ENCODE peak calls at places on chromosomes 6 and 20, in nine cellular contexts. P, I, W, S, B, V, T, D and G are unnamed samples.

GRCh38 chr6:45378324-45378926 is 691 bp upstream of the SUPT3H start:
- DNase-seq in P (peak), I (no peak), W (no peak), S (no peak), B (no peak), V (no peak), T (no peak), D (no peak), G (no peak)

GRCh38 chr20:6940052-6940451 is 172.6 kb downstream of the BMP2 start:
- DNase-seq in P (peak), I (no peak), W (no peak), S (no peak), B (no peak), V (no peak), T (peak), D (peak), G (no peak)

GRCh38 chr20:61451953-61452352 is 199.9 kb downstream of the CDH4 start:
- DNase-seq in P (no peak), I (no peak), W (no peak), S (no peak), B (no peak), V (no peak), T (no peak), D (no peak), G (no peak)

GRCh38 chr6:47229255-47229654 is 80.5 kb downstream of the TNFRSF21 start:
- DNase-seq in P (no peak), I (no peak), W (no peak), S (no peak), B (no peak), V (no peak), T (no peak), D (no peak), G (no peak)

GRCh38 chr6:53426117-53426516 is 77.4 kb upstream of the ELOVL5 start:
- DNase-seq in P (no peak), I (no peak), W (no peak), S (no peak), B (no peak), V (no peak), T (no peak), D (no peak), G (no peak)

GRCh38 chr6:13302751-13303667 is 25.3 kb downstream of the TBC1D7 start:
- DNase-seq in P (peak), I (peak), W (no peak), S (no peak), B (no peak), V (peak), T (peak), D (peak), G (no peak)

GRCh38 chr6:41097467-41098090 is 24.8 kb downstream of the NFYA start:
- DNase-seq in P (no peak), I (no peak), W (no peak), S (no peak), B (no peak), V (no peak), T (no peak), D (no peak), G (no peak)

GRCh38 chr6:51199272-51199671 is 380.6 kb downstream of the TFAP2B start:
- DNase-seq in P (no peak), I (no peak), W (no peak), S (no peak), B (no peak), V (no peak), T (no peak), D (no peak), G (no peak)

GRCh38 chr6:111515259-111515658 is 32.2 kb upstream of the REV3L start:
- DNase-seq in P (no peak), I (no peak), W (no peak), S (no peak), B (no peak), V (no peak), T (no peak), D (no peak), G (no peak)

GRCh38 chr6:17394192-17394611 is 807 bp downstream of the CAP2 start:
- DNase-seq in P (peak), I (no peak), W (no peak), S (no peak), B (no peak), V (no peak), T (no peak), D (no peak), G (no peak)

GRCh38 chr6:89066929-89067646 is 13.5 kb upstream of the PNRC1 start:
- DNase-seq in P (no peak), I (no peak), W (no peak), S (no peak), B (no peak), V (no peak), T (peak), D (no peak), G (no peak)

GRCh38 chr6:128098000-128098581 is 197.2 kb upstream of the THEMIS start:
- DNase-seq in P (peak), I (no peak), W (no peak), S (no peak), B (no peak), V (no peak), T (peak), D (no peak), G (no peak)

GRCh38 chr6:81774542-81774941 is 22.1 kb upstream of the TENT5A start:
- DNase-seq in P (no peak), I (no peak), W (no peak), S (no peak), B (no peak), V (no peak), T (no peak), D (no peak), G (no peak)

GRCh38 chr6:128278876-128279275 is 241.5 kb downstream of the PTPRK start:
- DNase-seq in P (no peak), I (no peak), W (no peak), S (no peak), B (no peak), V (no peak), T (no peak), D (no peak), G (no peak)

GRCh38 chr6:79605968-79606764 is 25.0 kb upstream of the SH3BGRL2 start:
- DNase-seq in P (peak), I (no peak), W (no peak), S (no peak), B (no peak), V (no peak), T (no peak), D (no peak), G (no peak)

GRCh38 chr6:69279805-69280204 is 517.0 kb downstream of the LMBRD1 start:
- DNase-seq in P (no peak), I (no peak), W (no peak), S (no peak), B (no peak), V (no peak), T (no peak), D (no peak), G (no peak)

GRCh38 chr20:40207618-40208017 is 481.4 kb downstream of the MAFB start:
- DNase-seq in P (no peak), I (no peak), W (no peak), S (no peak), B (no peak), V (no peak), T (no peak), D (no peak), G (no peak)

GRCh38 chr6:71649893-71650292 is 236.5 kb upstream of the RIMS1 start:
- DNase-seq in P (no peak), I (no peak), W (no peak), S (no peak), B (no peak), V (no peak), T (no peak), D (no peak), G (no peak)

GRCh38 chr20:57656821-57657536 is 36.8 kb upstream of the ZBP1 start:
- DNase-seq in P (no peak), I (no peak), W (no peak), S (no peak), B (no peak), V (no peak), T (no peak), D (no peak), G (peak)

GRCh38 chr6:157398151-157398550 is 17.2 kb downstream of the ZDHHC14 start:
- DNase-seq in P (no peak), I (no peak), W (no peak), S (no peak), B (no peak), V (no peak), T (no peak), D (no peak), G (no peak)

GRCh38 chr6:8334113-8334512 is 101.2 kb downstream of the SLC35B3 start:
- DNase-seq in P (peak), I (no peak), W (no peak), S (no peak), B (no peak), V (no peak), T (no peak), D (no peak), G (no peak)

GRCh38 chr6:169527306-169527705 is 174.5 kb downstream of the WDR27 start:
- DNase-seq in P (no peak), I (no peak), W (no peak), S (no peak), B (no peak), V (peak), T (no peak), D (no peak), G (no peak)

GRCh38 chr6:150967910-150968309 is 102.4 kb downstream of the MTHFD1L start:
- DNase-seq in P (no peak), I (no peak), W (no peak), S (no peak), B (no peak), V (no peak), T (no peak), D (no peak), G (no peak)

GRCh38 chr20:64065973-64066341 is 3.0 kb downstream of the TCEA2 start:
- DNase-seq in P (peak), I (no peak), W (no peak), S (peak), B (no peak), V (no peak), T (peak), D (no peak), G (no peak)

GRCh38 chr20:37178839-37179670 is at the start of the genes MROH8 and RPN2:
- DNase-seq in P (peak), I (peak), W (peak), S (peak), B (peak), V (peak), T (peak), D (peak), G (peak)

GRCh38 chr6:159586684-159587083 is 106.4 kb downstream of the SOD2 start:
- DNase-seq in P (no peak), I (no peak), W (no peak), S (no peak), B (no peak), V (no peak), T (no peak), D (no peak), G (no peak)

GRCh38 chr20:35978041-35978513 is 9.7 kb downstream of the CNBD2 start:
- DNase-seq in P (peak), I (no peak), W (no peak), S (no peak), B (no peak), V (no peak), T (peak), D (no peak), G (no peak)

GRCh38 chr6:83138758-83139157 is 54.3 kb downstream of the PGM3 start:
- DNase-seq in P (peak), I (no peak), W (no peak), S (no peak), B (no peak), V (no peak), T (no peak), D (no peak), G (no peak)

GRCh38 chr6:134278000-134278399 is 39.9 kb downstream of the SGK1 start:
- DNase-seq in P (no peak), I (no peak), W (no peak), S (no peak), B (no peak), V (no peak), T (no peak), D (no peak), G (no peak)

GRCh38 chr6:75481936-75482593 is 11.5 kb downstream of the FILIP1 start:
- DNase-seq in P (no peak), I (no peak), W (no peak), S (no peak), B (no peak), V (no peak), T (no peak), D (no peak), G (no peak)

GRCh38 chr6:170210026-170210390 is 80.9 kb downstream of the DLL1 start:
- DNase-seq in P (no peak), I (no peak), W (no peak), S (no peak), B (no peak), V (no peak), T (no peak), D (no peak), G (no peak)

GRCh38 chr20:44851545-44851944 is 34.0 kb upstream of the YWHAB start:
- DNase-seq in P (no peak), I (no peak), W (no peak), S (no peak), B (no peak), V (no peak), T (no peak), D (no peak), G (no peak)

GRCh38 chr20:49052334-49052733 is 6.2 kb downstream of the CSE1L start:
- DNase-seq in P (no peak), I (no peak), W (no peak), S (no peak), B (no peak), V (no peak), T (peak), D (no peak), G (no peak)